ENCODE peak calls at places on chromosomes 1 and 21, in six cellular contexts. S is heart right ventricle, P is BE2C, U is H1, I is AG04450, N is transverse colon. O is an unnamed sample. For H3K27me3, the result is how much of the 10 kb centered on the place peaks cover.

GRCh38 chr1:75548721-75549480 is 62.0 kb downstream of the SLC44A5 start:
- DNase-seq in S (no peak), I (no peak), U (no peak), P (no peak), N (no peak), O (peak)

GRCh38 chr1:1124786-1125642 is 9.1 kb upstream of the C1orf159 start:
- DNase-seq in N (peak), P (no peak), U (no peak), S (no peak), I (no peak), O (no peak)

GRCh38 chr1:70509996-70510876 is 99.2 kb downstream of the CTH start:
- DNase-seq in S (no peak), U (no peak), P (no peak), I (peak), N (no peak), O (peak)

GRCh38 chr1:62589321-62589720 is 8.0 kb upstream of the ANGPTL3 start:
- DNase-seq in I (peak), S (no peak), U (no peak), P (no peak), N (no peak), O (no peak)

GRCh38 chr21:46461909-46462308 is 3.2 kb downstream of the DIP2A start:
- DNase-seq in I (no peak), S (no peak), N (no peak), P (no peak), U (no peak), O (no peak)

GRCh38 chr1:54546651-54547348 is 1.2 kb upstream of the ACOT11 start:
- DNase-seq in S (no peak), I (no peak), N (no peak), P (no peak), U (no peak), O (no peak)

GRCh38 chr21:46060596-46061061 is 37.3 kb upstream of the COL6A2 start:
- DNase-seq in S (peak), N (peak), U (no peak), I (peak), P (no peak), O (peak)

GRCh38 chr1:212980123-212980800 is 29.9 kb downstream of the VASH2 start:
- DNase-seq in I (peak), U (no peak), S (peak), P (no peak), N (no peak), O (no peak)

GRCh38 chr1:228367798-228368791 is 38.5 kb downstream of the TRIM11 start:
- DNase-seq in N (no peak), P (peak), I (no peak), S (peak), U (no peak), O (no peak)

GRCh38 chr1:207565546-207566468 is 69.8 kb downstream of the CR1 start:
- DNase-seq in U (no peak), I (no peak), P (peak), N (no peak), S (no peak), O (no peak)

GRCh38 chr1:208497866-208498541 is 253.8 kb upstream of the PLXNA2 start:
- DNase-seq in P (no peak), I (no peak), N (no peak), U (no peak), S (no peak), O (no peak)

GRCh38 chr21:37710555-37711293 is 205.5 kb downstream of the KCNJ6 start:
- DNase-seq in P (peak), U (no peak), I (peak), S (peak), N (no peak), O (no peak)

GRCh38 chr21:35649186-35649585 is 411.1 kb downstream of the SETD4 start:
- DNase-seq in N (no peak), U (no peak), S (no peak), P (no peak), I (no peak), O (no peak)

GRCh38 chr21:42117229-42118048 is 46.3 kb downstream of the UMODL1 start:
- DNase-seq in N (peak), P (peak), U (no peak), I (peak), S (peak), O (no peak)
- H3K4me3 ChIP-seq in N (no peak), P (peak), U (no peak), I (peak), S (peak), O (no peak)

GRCh38 chr1:184467295-184467694 is 80.5 kb downstream of the C1orf21 start:
- DNase-seq in U (no peak), S (no peak), N (no peak), I (no peak), P (no peak), O (no peak)
- TF ChIP-seq CTCF in U (no peak), S (no peak), N (no peak), I (no peak), P (no peak), O (no peak)

GRCh38 chr1:170214980-170215910 is 69.5 kb downstream of the NTMT2 start:
- DNase-seq in N (no peak), S (peak), P (no peak), I (no peak), U (no peak), O (no peak)

GRCh38 chr1:170218261-170218660 is 72.5 kb downstream of the NTMT2 start:
- DNase-seq in P (no peak), N (no peak), U (no peak), I (no peak), S (no peak), O (no peak)

GRCh38 chr1:170221495-170221894 is 75.7 kb downstream of the NTMT2 start:
- DNase-seq in I (no peak), U (no peak), S (no peak), N (no peak), P (no peak), O (no peak)

GRCh38 chr1:170221031-170221430 is 75.3 kb downstream of the NTMT2 start:
- DNase-seq in N (no peak), S (peak), I (no peak), U (no peak), P (no peak), O (no peak)

DNA sequence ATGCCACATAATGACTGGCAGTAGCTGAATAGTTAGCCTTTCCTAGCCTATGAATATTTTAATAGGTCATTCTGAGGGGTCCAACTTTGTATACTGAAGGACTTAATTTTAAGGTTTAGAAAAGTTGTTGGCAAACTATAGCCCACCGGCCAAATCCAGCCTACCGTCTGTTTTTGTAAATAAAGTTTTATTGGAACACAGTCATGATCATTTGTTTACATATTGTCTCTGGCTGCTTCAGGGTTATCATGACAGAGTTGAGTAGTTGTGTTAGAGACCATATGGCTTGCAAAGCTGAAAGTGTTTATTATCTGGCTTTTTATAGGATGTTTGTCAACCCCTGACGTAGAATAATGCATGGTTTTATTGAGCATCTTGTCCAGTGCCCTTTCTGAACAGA is 73.4 kb downstream of the NTMT2 start:
- DNase-seq in P (no peak), I (no peak), N (no peak), U (no peak), S (no peak), O (no peak)
- H3K27me3 ChIP-seq in P (under half), I (under half), N (under half), U (under half), S (under half), O (under half)

DNA sequence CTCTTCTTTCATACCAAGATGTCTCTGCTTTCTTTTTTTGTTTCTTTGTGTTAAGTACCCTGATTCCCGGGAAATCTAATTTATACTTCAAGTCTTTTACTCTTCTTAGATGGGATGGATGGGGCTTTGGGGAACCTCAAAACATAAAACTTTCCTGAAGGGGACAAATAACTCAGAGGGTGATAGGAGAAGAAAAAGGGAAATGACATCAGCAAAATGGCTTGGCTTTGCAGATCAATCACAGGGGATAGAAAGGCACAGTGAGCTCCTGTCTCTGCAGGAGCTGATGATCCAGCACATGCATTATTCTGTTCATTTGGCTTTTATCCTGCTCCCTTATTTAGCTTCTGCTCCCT is 1.4 kb upstream of the CA14 start:
- DNase-seq in P (no peak), U (no peak), S (no peak), N (no peak), I (no peak), O (no peak)
- H3K4me3 ChIP-seq in P (peak), U (peak), S (peak), N (no peak), I (no peak), O (no peak)

DNA sequence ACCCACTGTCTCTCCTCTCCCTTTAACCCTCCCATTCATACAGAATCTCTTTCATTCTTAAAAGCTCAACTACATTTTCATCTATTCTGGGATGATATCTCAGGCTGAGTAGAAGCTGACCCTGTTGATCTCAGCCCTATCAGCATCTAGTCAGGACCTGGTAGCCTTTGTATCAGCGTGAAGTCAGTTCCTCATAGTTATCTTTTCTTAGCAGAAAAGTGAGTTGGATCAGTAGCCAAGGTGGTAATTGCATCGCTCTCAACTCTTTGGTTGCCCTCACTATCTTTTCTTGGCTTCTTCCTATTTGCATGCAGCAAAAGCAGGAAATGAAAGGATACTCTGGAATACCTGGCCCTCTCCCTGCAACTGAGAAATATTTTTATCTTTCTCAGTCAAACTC is 13.6 kb upstream of the GOLT1A start:
- DNase-seq in I (no peak), N (no peak), P (no peak), S (no peak), U (no peak), O (no peak)
- TF ChIP-seq CTCF in I (no peak), N (no peak), P (no peak), S (no peak), U (no peak), O (no peak)

DNA sequence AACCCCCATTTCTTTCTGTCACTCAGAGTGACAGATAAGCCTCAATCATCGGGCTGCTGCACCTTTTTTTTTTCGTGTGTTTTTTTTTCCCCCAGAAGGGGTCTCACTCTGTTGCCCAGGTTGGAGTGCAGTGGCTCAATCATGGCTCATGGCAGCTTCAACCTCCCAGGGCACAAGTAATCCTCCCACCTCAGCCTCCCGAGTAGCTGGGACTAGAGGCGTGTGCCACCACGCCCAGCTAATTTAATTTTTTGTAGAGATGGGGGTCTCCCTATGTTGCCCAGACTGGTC is 1.2 kb upstream of the TMPRSS2 start:
- DNase-seq in P (no peak), S (no peak), I (no peak), N (no peak), U (no peak), O (no peak)
- H3K27me3 ChIP-seq in P (under half), S (under half), I (under half), N (under half), U (under half), O (under half)

GRCh38 chr1:10943991-10944730 is 68.3 kb upstream of the TARDBP start:
- DNase-seq in P (peak), U (no peak), I (no peak), N (peak), S (peak), O (no peak)
- H3K4me3 ChIP-seq in P (peak), U (no peak), I (peak), N (peak), S (peak), O (no peak)

GRCh38 chr1:168369655-168370054 is 89.0 kb downstream of the TBX19 start:
- DNase-seq in N (no peak), I (no peak), P (no peak), S (no peak), U (no peak), O (no peak)

GRCh38 chr1:168361252-168361651 is 80.6 kb downstream of the TBX19 start:
- DNase-seq in U (no peak), P (no peak), N (no peak), I (no peak), S (no peak), O (no peak)

GRCh38 chr1:168368131-168368530 is 87.5 kb downstream of the TBX19 start:
- DNase-seq in S (no peak), I (no peak), N (no peak), P (no peak), U (no peak), O (no peak)

GRCh38 chr1:168362991-168363390 is 82.3 kb downstream of the TBX19 start:
- DNase-seq in N (no peak), U (no peak), S (no peak), P (no peak), I (no peak), O (no peak)

DNA sequence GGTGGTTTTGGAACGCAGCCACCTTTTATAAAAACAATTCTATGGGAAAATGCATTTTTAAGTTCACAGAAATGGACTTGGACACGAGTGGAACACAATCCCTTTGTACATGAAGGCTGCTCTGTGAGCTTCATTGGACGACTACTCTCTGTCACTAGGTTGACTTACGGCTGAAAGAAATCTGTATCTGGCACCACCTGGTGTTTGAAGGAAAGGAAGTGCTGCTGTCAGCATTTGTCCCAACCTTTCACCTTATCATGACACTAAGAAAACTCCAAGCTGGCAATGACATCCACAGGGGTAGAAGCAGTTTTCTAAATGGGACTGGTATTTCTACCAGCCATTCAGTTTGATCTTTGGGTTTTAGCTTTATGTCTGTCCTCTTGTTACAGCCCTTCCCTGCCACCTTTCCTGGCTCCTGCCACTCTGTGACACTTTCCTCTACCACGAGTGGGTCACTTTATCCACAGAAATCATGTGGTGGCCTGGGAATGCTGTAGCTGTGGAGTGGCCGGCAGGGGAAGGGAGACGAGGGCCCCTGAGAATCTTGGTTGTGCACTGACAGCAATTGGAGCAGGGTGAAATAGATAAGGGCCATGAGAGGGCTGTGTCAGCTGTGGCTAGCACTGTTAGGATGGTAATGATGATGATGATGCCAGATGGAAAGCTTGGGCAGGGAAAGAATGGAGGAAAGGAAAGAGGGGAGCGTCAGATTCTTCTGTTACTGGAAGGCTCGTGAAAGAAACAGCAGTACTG is 85.2 kb downstream of the TBX19 start:
- DNase-seq in U (no peak), I (no peak), P (peak), S (no peak), N (no peak), O (no peak)
- TF ChIP-seq CTCF in U (peak), I (no peak), P (peak), S (peak), N (peak), O (peak)

GRCh38 chr1:245156041-245156735 is 1.4 kb downstream of the KIF26B start:
- DNase-seq in P (peak), U (peak), S (peak), N (peak), I (no peak), O (no peak)

GRCh38 chr1:245153645-245154428 is 948 bp upstream of the KIF26B start:
- DNase-seq in I (no peak), N (no peak), U (no peak), S (no peak), P (peak), O (no peak)

GRCh38 chr1:245155186-245156040 is 628 bp downstream of the KIF26B start:
- DNase-seq in N (no peak), P (peak), U (no peak), I (no peak), S (no peak), O (no peak)

GRCh38 chr1:245154429-245155185 is at the start of gene KIF26B:
- DNase-seq in I (no peak), U (no peak), N (no peak), P (peak), S (peak), O (no peak)

DNA sequence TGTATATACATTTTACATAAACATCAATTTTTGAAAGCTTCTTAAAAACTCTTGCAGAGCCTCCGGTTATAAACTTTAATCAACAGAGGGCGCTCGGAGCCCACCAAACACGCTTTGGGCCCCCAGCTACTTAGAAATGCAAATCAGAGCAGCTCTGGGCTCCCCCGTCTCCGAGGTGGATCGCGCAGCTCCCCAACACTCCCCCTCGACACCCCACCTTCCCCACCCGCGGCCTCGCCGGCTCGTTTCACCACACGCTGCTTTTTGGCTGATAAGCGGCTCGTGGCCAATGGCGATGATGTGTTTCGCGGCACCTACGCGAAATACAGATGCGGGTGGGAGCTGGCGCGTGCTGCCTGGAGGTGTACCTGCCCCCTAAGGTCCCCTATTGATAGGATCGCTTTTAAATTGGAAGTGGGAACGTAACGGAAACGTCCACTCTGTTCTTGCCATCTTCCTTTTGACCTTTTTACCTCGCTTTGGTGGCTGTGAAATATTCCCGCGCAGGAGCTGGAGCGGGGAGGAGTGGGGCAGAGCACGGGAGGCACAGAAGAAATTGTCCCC is 1.6 kb upstream of the KIF26B start:
- DNase-seq in N (peak), S (peak), P (peak), I (no peak), U (no peak), O (no peak)
- H3K27me3 ChIP-seq in N (half or more), S (under half), P (under half), I (under half), U (under half), O (under half)

GRCh38 chr1:158952416-158952815 is 21.1 kb downstream of the PYHIN1 start:
- DNase-seq in I (no peak), S (no peak), U (no peak), N (no peak), P (no peak), O (no peak)

DNA sequence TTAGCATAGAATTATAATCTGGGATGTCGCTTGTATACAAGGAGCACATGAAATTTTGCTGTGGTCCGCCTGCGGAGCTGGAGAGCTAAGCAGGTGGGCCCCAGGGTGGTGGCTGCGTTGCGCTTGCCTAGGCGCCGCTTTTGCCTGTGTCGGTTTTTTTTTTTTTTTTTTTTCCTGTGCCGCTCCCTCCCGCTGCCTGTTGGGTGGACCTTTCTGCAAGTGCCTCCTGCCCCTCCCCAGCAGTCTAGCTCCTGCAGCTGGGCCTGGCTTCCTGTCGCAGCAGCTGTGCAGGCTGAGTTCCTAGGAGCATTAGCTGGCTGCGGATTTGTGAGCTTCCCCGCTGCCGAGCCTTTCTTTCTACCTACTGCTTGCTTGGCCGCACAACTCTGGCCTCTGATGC is 20.6 kb downstream of the PYHIN1 start:
- DNase-seq in P (no peak), S (no peak), I (no peak), U (no peak), N (peak), O (no peak)
- H3K4me3 ChIP-seq in P (no peak), S (no peak), I (no peak), U (no peak), N (no peak), O (no peak)